ENCODE peak calls at places on chromosome 22, in eight cellular contexts. Y, N, M, P, A, K, W and S are unnamed samples.

GRCh38 chr22:34986461-34986977 is 79.4 kb upstream of the ISX start:
- DNase-seq in K (no peak), Y (no peak), M (no peak), P (no peak), W (no peak), A (no peak), N (no peak), S (no peak)

GRCh38 chr22:46149493-46149997 is 781 bp upstream of the PPARA start:
- DNase-seq in K (no peak), P (no peak), N (no peak), Y (peak; percentile 87), M (peak; percentile 80), A (no peak), W (no peak), S (peak; percentile 57)

GRCh38 chr22:37661160-37661924 is 2.8 kb downstream of the PDXP start:
- DNase-seq in P (peak; percentile 90), M (no peak), A (no peak), N (no peak), W (no peak), K (no peak), Y (no peak), S (no peak)

GRCh38 chr22:47395481-47395880 is 633.0 kb downstream of the TBC1D22A start:
- DNase-seq in P (no peak), A (peak; percentile 16), N (no peak), M (no peak), K (peak; percentile 68), Y (no peak), W (no peak), S (no peak)

GRCh38 chr22:48940988-48941902 is 886.4 kb downstream of the BRD1 start:
- DNase-seq in A (no peak), N (no peak), Y (peak; percentile 62), K (peak; percentile 58), P (no peak), W (peak; percentile 1), M (no peak), S (no peak)

GRCh38 chr22:19941365-19942070 is at the start of the genes COMT and TXNRD2:
- DNase-seq in A (peak; percentile 46), Y (no peak), M (peak; percentile 82), W (no peak), P (no peak), N (no peak), K (peak; percentile 89), S (peak; percentile 78)

GRCh38 chr22:48948575-48949170 is 879.0 kb downstream of the BRD1 start:
- DNase-seq in K (peak; percentile 38), Y (peak; percentile 26), N (no peak), W (peak; percentile 4), A (no peak), M (no peak), P (no peak), S (no peak)

GRCh38 chr22:46262449-46263207 is 515 bp downstream of the PKDREJ start:
- DNase-seq in Y (no peak), K (no peak), M (peak; percentile 85), W (no peak), A (no peak), N (no peak), P (no peak), S (peak; percentile 50)

GRCh38 chr22:44805663-44806062 is 53.3 kb downstream of the ARHGAP8 start:
- DNase-seq in N (no peak), K (no peak), P (no peak), A (no peak), Y (no peak), W (no peak), M (no peak), S (no peak)

GRCh38 chr22:44807232-44807631 is 54.9 kb downstream of the ARHGAP8 start:
- DNase-seq in K (no peak), P (no peak), M (no peak), N (no peak), Y (no peak), A (no peak), W (no peak), S (no peak)

GRCh38 chr22:44809456-44809855 is 57.1 kb downstream of the ARHGAP8 start:
- DNase-seq in Y (no peak), W (no peak), A (no peak), P (no peak), N (no peak), K (no peak), M (peak; percentile 15), S (no peak)

GRCh38 chr22:44811141-44811540 is 58.8 kb downstream of the ARHGAP8 start:
- DNase-seq in N (no peak), W (no peak), P (no peak), A (no peak), Y (no peak), K (no peak), M (peak; percentile 3), S (no peak)

DNA sequence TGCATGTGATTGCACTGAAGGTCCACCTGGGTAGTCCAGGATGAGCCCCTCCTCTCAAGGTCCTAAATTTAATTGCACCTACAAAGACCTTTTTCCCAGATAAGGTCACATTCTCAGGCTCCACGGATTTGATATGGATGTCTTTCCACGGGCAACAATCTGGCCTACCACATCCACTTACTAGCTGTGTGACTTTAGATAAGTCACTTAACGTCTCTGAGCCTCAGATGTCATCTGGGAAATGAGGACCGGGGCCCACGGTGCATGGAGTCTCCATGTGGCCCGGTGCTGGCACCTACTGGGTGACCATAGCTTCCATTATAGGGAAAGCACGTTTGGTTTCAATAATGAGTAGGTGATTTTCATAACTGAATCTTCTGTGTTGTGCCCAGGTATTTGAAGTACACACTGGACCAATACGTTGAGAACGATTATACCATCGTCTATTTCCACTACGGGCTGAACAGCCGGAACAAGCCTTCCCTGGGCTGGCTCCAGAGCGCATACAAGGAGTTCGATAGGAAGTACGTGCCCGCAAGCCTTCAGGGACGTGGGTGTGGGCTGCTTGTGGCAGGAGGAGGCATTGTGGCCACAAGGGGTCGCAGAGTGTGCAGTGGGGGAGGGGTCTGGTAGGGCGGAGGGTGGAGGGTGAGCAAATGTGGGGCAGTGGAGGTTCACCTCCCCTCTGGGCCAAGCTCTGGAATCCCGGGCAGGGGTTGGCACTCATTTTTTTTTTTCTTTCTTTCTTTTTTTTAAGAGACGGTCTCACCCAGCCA is 55.7 kb downstream of the ARHGAP8 start:
- DNase-seq in W (no peak), P (peak; percentile 15), M (peak; percentile 6), Y (no peak), N (no peak), A (no peak), K (no peak), S (peak; percentile 61)
- TF ChIP-seq CTCF in W (no peak), P (peak; percentile 58), M (no peak), Y (no peak), N (peak; percentile 41), A (no peak), K (peak; percentile 64), S (peak; percentile 36)

GRCh38 chr22:39528681-39529486 is 3.7 kb downstream of the RPS19BP1 start:
- DNase-seq in M (peak; percentile 93), P (peak; percentile 80), Y (peak; percentile 92), A (peak; percentile 92), N (no peak), K (peak; percentile 95), W (peak; percentile 85), S (peak; percentile 93)

GRCh38 chr22:39532215-39533071 is at the start of gene RPS19BP1:
- DNase-seq in Y (peak; percentile 99), A (peak; percentile 99), W (peak; percentile 100), M (peak; percentile 100), P (peak; percentile 99), K (peak; percentile 98), N (peak; percentile 99), S (peak; percentile 99)

GRCh38 chr22:39529487-39529851 is 3.1 kb downstream of the RPS19BP1 start:
- DNase-seq in P (no peak), A (no peak), N (no peak), K (no peak), W (no peak), M (no peak), Y (no peak), S (no peak)

GRCh38 chr22:39530136-39530535 is 2.4 kb downstream of the RPS19BP1 start:
- DNase-seq in N (no peak), Y (no peak), W (no peak), P (no peak), M (no peak), A (no peak), K (no peak), S (no peak)

DNA sequence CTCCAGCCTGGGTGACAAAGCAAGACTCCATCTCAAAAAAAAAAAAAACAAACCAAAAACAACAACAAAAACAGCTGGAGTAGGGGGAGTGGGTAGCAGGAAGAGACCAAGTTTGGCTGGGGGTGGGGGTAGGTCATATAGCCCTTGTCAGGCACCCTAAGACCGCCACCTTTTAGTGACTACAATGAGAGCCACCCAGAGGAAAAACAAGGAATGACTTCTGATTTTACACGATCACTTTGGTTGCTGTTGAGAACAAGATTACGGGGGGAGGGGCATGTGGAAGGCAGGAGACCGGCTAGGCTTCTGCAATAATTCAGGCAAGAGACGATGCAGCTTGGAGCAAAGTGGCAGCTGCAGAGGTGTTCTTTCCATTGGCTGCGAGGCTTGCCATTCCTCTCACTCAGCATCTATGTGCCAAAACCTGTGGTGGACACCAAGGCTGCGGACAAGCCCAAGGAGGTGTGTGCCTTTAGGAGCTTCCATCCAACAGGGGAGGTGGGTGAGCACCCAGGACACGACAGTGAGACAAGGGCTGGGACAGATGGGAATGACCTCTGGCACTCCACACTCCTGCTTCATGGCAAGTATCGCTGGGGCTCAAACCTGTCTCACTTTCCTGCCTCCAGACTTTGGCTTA is 1.7 kb downstream of the RPS19BP1 start:
- DNase-seq in M (no peak), P (peak; percentile 57), N (no peak), W (no peak), K (no peak), Y (no peak), A (no peak), S (no peak)
- TF ChIP-seq CTCF in M (no peak), P (peak; percentile 21), N (no peak), W (no peak), K (peak; percentile 66), Y (no peak), A (no peak), S (peak; percentile 8)

GRCh38 chr22:22394589-22394988 is 114.0 kb downstream of the ZNF280B start:
- DNase-seq in W (no peak), M (no peak), P (no peak), K (no peak), N (no peak), Y (no peak), A (no peak), S (no peak)
- TF ChIP-seq CTCF in W (no peak), M (no peak), P (peak; percentile 28), K (no peak), N (no peak), Y (no peak), A (no peak), S (no peak)

GRCh38 chr22:29722151-29722550 is 2.3 kb downstream of the CABP7 start:
- DNase-seq in N (no peak), W (no peak), Y (no peak), A (no peak), P (no peak), M (no peak), K (no peak), S (no peak)

GRCh38 chr22:29726104-29726503 is 6.3 kb downstream of the CABP7 start:
- DNase-seq in Y (no peak), M (no peak), K (no peak), W (no peak), N (no peak), A (no peak), P (no peak), S (no peak)

GRCh38 chr22:29724843-29725242 is 5.0 kb downstream of the CABP7 start:
- DNase-seq in W (no peak), P (no peak), A (no peak), Y (no peak), K (no peak), N (no peak), M (no peak), S (no peak)

GRCh38 chr22:29722587-29722986 is 2.8 kb downstream of the CABP7 start:
- DNase-seq in K (no peak), A (no peak), M (no peak), P (no peak), N (no peak), Y (no peak), W (no peak), S (no peak)

DNA sequence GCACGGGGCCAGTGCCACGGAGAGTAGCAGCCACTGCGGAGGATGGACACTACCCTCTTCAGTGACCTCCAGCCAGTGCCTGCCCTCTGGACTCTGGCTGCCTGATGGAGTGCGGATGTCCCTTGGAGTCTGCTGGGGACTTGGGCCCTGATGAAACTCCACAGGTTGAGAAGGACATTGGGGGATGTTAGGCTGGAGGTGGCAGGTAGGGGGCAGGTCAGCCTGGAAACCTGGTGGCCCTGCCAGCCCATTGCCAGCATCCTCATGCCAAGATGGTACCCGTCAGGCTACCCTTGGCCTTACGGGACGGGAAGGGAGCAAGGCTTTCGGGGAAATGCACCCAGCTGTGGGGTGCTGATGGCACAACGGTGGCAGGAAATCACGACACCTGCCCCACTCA is 4.0 kb downstream of the CABP7 start:
- DNase-seq in W (no peak), M (no peak), Y (no peak), N (no peak), P (no peak), A (no peak), K (no peak), S (no peak)
- TF ChIP-seq CTCF in W (no peak), M (no peak), Y (no peak), N (no peak), P (peak; percentile 19), A (no peak), K (peak; percentile 28), S (no peak)